ENCODE peak calls at places on chromosomes 4 and X, in six cellular contexts. One of them, this sample, is unnamed.

GRCh38 chr4:26985836-26986235 is 125.2 kb downstream of the STIM2 start:
- DNase-seq in A673: no peak
- DNase-seq in stomach: no peak
- DNase-seq in IMR-90: no peak
- DNase-seq in transverse colon: no peak
- DNase-seq in Panc1: no peak
- DNase-seq in this sample: no peak

GRCh38 chrX:17559728-17560379 is 177.4 kb upstream of the SCML1 start:
- DNase-seq in A673: peak; percentile 7
- DNase-seq in stomach: peak; percentile 47
- DNase-seq in IMR-90: peak; percentile 92
- DNase-seq in transverse colon: no peak
- DNase-seq in Panc1: no peak
- DNase-seq in this sample: no peak

GRCh38 chrX:131068945-131069719 is 11.0 kb downstream of the ARHGAP36 start:
- DNase-seq in A673: peak; percentile 51
- DNase-seq in stomach: no peak
- DNase-seq in IMR-90: no peak
- DNase-seq in transverse colon: no peak
- DNase-seq in Panc1: no peak
- DNase-seq in this sample: peak; percentile 86

GRCh38 chr4:140718240-140718639 is 37.9 kb downstream of the TBC1D9 start:
- DNase-seq in A673: peak; percentile 32
- DNase-seq in stomach: no peak
- DNase-seq in IMR-90: peak; percentile 59
- DNase-seq in transverse colon: no peak
- DNase-seq in Panc1: no peak
- DNase-seq in this sample: no peak

GRCh38 chr4:165331316-165331715 is 3.8 kb downstream of the MSMO1 start:
- DNase-seq in A673: peak; percentile 12
- DNase-seq in stomach: no peak
- DNase-seq in IMR-90: no peak
- DNase-seq in transverse colon: no peak
- DNase-seq in Panc1: no peak
- DNase-seq in this sample: no peak

GRCh38 chr4:86019906-86020305 is 339.9 kb downstream of the MAPK10 start:
- DNase-seq in A673: no peak
- DNase-seq in stomach: no peak
- DNase-seq in IMR-90: no peak
- DNase-seq in transverse colon: no peak
- DNase-seq in Panc1: no peak
- DNase-seq in this sample: no peak

GRCh38 chr4:26826721-26827120 is 33.9 kb upstream of the STIM2 start:
- DNase-seq in A673: peak; percentile 93
- DNase-seq in stomach: peak; percentile 55
- DNase-seq in IMR-90: peak; percentile 59
- DNase-seq in transverse colon: peak; percentile 44
- DNase-seq in Panc1: no peak
- DNase-seq in this sample: no peak

GRCh38 chrX:66731398-66731797 is 92.5 kb upstream of the EDA2R start:
- DNase-seq in A673: peak; percentile 35
- DNase-seq in stomach: no peak
- DNase-seq in IMR-90: peak; percentile 33
- DNase-seq in transverse colon: no peak
- DNase-seq in Panc1: no peak
- DNase-seq in this sample: no peak

GRCh38 chr4:153486281-153487151 is 20.4 kb downstream of the TMEM131L start:
- DNase-seq in A673: peak; percentile 29
- DNase-seq in stomach: peak; percentile 38
- DNase-seq in IMR-90: peak; percentile 91
- DNase-seq in transverse colon: no peak
- DNase-seq in Panc1: peak; percentile 53
- DNase-seq in this sample: no peak

GRCh38 chr4:73181231-73181630 is 77.4 kb downstream of the ANKRD17 start:
- DNase-seq in A673: no peak
- DNase-seq in stomach: no peak
- DNase-seq in IMR-90: no peak
- DNase-seq in transverse colon: no peak
- DNase-seq in Panc1: no peak
- DNase-seq in this sample: no peak

GRCh38 chr4:86831262-86832090 is 17.7 kb downstream of the SLC10A6 start:
- DNase-seq in A673: no peak
- DNase-seq in stomach: no peak
- DNase-seq in IMR-90: peak; percentile 96
- DNase-seq in transverse colon: peak; percentile 9
- DNase-seq in Panc1: peak; percentile 10
- DNase-seq in this sample: no peak

GRCh38 chr4:164204434-164204833 is 549.5 kb upstream of the SMIM31 start:
- DNase-seq in A673: peak; percentile 68
- DNase-seq in stomach: no peak
- DNase-seq in IMR-90: peak; percentile 12
- DNase-seq in transverse colon: no peak
- DNase-seq in Panc1: peak; percentile 12
- DNase-seq in this sample: no peak

GRCh38 chrX:153456704-153457103 is 10.8 kb upstream of the TREX2 start:
- DNase-seq in A673: no peak
- DNase-seq in stomach: no peak
- DNase-seq in IMR-90: no peak
- DNase-seq in transverse colon: no peak
- DNase-seq in Panc1: no peak
- DNase-seq in this sample: no peak

GRCh38 chr4:111359602-111360001 is 736.7 kb upstream of the PITX2 start:
- DNase-seq in A673: no peak
- DNase-seq in stomach: no peak
- DNase-seq in IMR-90: no peak
- DNase-seq in transverse colon: no peak
- DNase-seq in Panc1: no peak
- DNase-seq in this sample: no peak

GRCh38 chr4:31237242-31237641 is 517.1 kb downstream of the PCDH7 start:
- DNase-seq in A673: no peak
- DNase-seq in stomach: no peak
- DNase-seq in IMR-90: no peak
- DNase-seq in transverse colon: no peak
- DNase-seq in Panc1: no peak
- DNase-seq in this sample: no peak

GRCh38 chr4:128440923-128441322 is 153.3 kb upstream of the PGRMC2 start:
- DNase-seq in A673: no peak
- DNase-seq in stomach: no peak
- DNase-seq in IMR-90: no peak
- DNase-seq in transverse colon: no peak
- DNase-seq in Panc1: no peak
- DNase-seq in this sample: no peak

GRCh38 chrX:153494541-153495361 is at the start of gene BGN:
- DNase-seq in A673: peak; percentile 62
- DNase-seq in stomach: no peak
- DNase-seq in IMR-90: peak; percentile 44
- DNase-seq in transverse colon: no peak
- DNase-seq in Panc1: no peak
- DNase-seq in this sample: peak; percentile 80

GRCh38 chr4:6221851-6222760 is 21.8 kb upstream of the JAKMIP1 start:
- DNase-seq in A673: peak; percentile 25
- DNase-seq in stomach: peak; percentile 50
- DNase-seq in IMR-90: no peak
- DNase-seq in transverse colon: peak; percentile 16
- DNase-seq in Panc1: no peak
- DNase-seq in this sample: peak; percentile 87

GRCh38 chr4:54231419-54232150 is 2.5 kb downstream of the PDGFRA start:
- DNase-seq in A673: no peak
- DNase-seq in stomach: no peak
- DNase-seq in IMR-90: peak; percentile 66
- DNase-seq in transverse colon: no peak
- DNase-seq in Panc1: no peak
- DNase-seq in this sample: no peak

GRCh38 chrX:19649227-19650009 is 134.1 kb upstream of the MAP3K15 start:
- DNase-seq in A673: no peak
- DNase-seq in stomach: no peak
- DNase-seq in IMR-90: peak; percentile 50
- DNase-seq in transverse colon: no peak
- DNase-seq in Panc1: no peak
- DNase-seq in this sample: no peak

GRCh38 chrX:103554687-103555417 is 30.5 kb upstream of the TCEAL4 start:
- DNase-seq in A673: no peak
- DNase-seq in stomach: peak; percentile 56
- DNase-seq in IMR-90: peak; percentile 24
- DNase-seq in transverse colon: peak; percentile 24
- DNase-seq in Panc1: no peak
- DNase-seq in this sample: peak; percentile 62

GRCh38 chr4:43864616-43865146 is 583.9 kb downstream of the KCTD8 start:
- DNase-seq in A673: no peak
- DNase-seq in stomach: no peak
- DNase-seq in IMR-90: no peak
- DNase-seq in transverse colon: no peak
- DNase-seq in Panc1: no peak
- DNase-seq in this sample: no peak

GRCh38 chr4:6960628-6961027 is 51.0 kb downstream of the TBC1D14 start:
- DNase-seq in A673: no peak
- DNase-seq in stomach: no peak
- DNase-seq in IMR-90: no peak
- DNase-seq in transverse colon: no peak
- DNase-seq in Panc1: no peak
- DNase-seq in this sample: no peak

GRCh38 chrX:53458082-53458481 is 23.9 kb upstream of the HSD17B10 start:
- DNase-seq in A673: peak; percentile 27
- DNase-seq in stomach: no peak
- DNase-seq in IMR-90: peak; percentile 32
- DNase-seq in transverse colon: no peak
- DNase-seq in Panc1: no peak
- DNase-seq in this sample: no peak

DNA sequence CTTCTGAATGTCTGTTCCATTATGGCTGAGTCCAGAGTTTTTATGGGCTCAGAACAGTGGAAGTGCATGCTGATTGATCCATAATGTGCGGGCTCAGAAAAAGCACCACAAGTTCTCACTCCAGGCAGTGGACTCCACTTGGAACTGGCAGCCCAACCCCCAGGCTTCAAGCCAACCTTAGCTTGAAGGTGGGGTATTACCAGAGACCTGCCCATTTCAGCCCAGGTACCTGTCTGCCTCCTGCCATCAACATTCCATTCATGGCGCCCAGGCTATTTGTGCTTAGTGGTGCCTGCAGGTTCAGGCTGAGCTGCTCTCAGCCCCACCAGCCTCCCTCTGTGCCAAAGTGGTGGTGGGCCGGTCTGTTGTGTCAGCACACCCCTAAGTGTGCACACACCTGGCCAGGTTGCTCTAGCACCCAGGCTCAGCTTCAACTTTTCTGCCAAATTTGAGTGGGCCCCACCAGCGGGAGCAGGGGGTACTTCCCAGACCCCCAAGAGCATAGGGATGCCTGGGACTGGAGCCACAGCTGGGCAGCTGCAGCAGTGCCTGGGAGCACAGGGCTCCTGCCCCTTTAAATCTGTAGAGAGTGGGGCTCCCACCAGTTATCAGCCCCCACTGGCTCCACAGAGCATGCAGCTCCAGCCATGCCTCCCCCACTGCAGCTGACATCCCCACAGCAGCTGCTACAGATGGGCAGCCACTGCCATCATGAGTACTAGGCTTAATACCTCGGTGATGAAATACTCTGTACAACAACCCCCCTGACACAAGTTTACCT is 1025.3 kb downstream of the PCDH19 start:
- DNase-seq in A673: no peak
- DNase-seq in stomach: no peak
- DNase-seq in IMR-90: no peak
- DNase-seq in transverse colon: no peak
- DNase-seq in Panc1: no peak
- DNase-seq in this sample: no peak
- TF ChIP-seq CTCF in A673: no peak
- TF ChIP-seq CTCF in stomach: no peak
- TF ChIP-seq CTCF in IMR-90: no peak
- TF ChIP-seq CTCF in transverse colon: no peak
- TF ChIP-seq CTCF in Panc1: no peak
- TF ChIP-seq CTCF in this sample: no peak

DNA sequence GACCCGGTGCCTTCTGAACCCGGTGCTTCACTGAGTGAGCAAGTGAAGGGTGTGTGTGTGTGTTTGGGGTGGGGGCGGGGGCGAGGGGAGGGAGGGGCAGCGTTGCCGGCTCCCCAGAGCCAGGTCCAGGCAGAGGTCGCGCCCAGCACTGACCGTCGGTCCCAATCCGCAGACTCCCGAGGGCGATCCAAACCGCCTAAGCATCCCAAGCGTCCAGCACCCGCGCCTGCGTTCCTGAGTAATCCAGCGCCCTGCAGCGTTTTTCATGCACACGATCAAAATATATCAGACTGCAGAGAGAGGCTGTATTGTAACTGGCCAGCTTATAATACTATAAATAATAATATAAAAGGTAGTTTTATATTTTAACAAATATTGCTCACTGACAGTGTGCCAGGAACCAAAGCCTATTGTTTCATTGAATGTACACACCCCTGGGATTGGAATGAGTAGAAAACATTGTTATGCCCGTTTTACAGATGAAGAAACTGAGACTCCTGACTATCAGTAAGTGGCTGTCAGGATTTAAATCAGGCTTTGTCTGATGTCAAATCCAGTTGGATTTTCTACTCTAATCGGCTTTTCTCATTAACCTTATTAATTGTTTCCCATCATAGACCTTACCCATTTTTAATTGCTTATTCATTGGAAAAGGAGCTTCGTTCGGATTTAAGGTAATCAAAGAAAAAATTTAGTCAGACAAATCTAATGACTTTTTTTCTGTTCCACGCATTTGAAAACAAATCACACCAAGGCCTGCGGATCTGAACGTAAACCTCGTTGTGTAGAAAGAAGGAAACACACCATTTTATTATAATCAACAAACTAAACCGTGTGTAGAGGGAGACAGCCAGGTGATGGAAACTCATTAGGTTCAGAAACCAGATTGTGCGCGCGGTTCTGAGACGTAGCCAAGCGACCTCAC is 4.0 kb upstream of the NKX3-2 start:
- DNase-seq in A673: peak; percentile 57
- DNase-seq in stomach: no peak
- DNase-seq in IMR-90: no peak
- DNase-seq in transverse colon: no peak
- DNase-seq in Panc1: no peak
- DNase-seq in this sample: no peak
- H3K4me1 ChIP-seq in A673: peaks cover 5% of the 10 kb centered on the region
- H3K4me1 ChIP-seq in stomach: peaks cover 51% of the 10 kb centered on the region
- H3K4me1 ChIP-seq in IMR-90: no peaks in the 10 kb centered on the region
- H3K4me1 ChIP-seq in transverse colon: peaks cover 50% of the 10 kb centered on the region
- H3K4me1 ChIP-seq in Panc1: no peaks in the 10 kb centered on the region
- H3K4me1 ChIP-seq in this sample: no peaks in the 10 kb centered on the region

DNA sequence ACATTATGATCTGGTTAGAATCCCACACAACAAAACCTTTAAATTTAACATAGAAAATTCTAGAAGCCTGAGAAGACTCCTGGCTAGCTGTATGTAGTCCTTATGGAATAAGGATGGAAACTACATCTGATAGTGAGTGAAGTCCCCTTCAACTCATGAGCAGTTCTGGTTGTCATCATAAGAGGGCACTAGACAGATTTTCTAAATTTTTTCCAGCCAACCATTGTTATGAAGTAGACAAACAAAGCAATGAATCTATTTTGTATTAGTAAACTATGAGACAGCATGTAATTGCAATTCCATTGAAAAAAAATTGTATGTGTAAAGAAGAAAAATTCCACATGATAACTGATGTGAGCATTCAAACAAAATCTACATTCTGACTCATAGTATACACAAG is 35.2 kb downstream of the PWWP3B start:
- DNase-seq in A673: no peak
- DNase-seq in stomach: no peak
- DNase-seq in IMR-90: no peak
- DNase-seq in transverse colon: no peak
- DNase-seq in Panc1: no peak
- DNase-seq in this sample: no peak
- TF ChIP-seq CTCF in A673: no peak
- TF ChIP-seq CTCF in stomach: no peak
- TF ChIP-seq CTCF in IMR-90: no peak
- TF ChIP-seq CTCF in transverse colon: no peak
- TF ChIP-seq CTCF in Panc1: no peak
- TF ChIP-seq CTCF in this sample: no peak

GRCh38 chr4:1298461-1298860 is 8.8 kb downstream of the MAEA start:
- DNase-seq in A673: no peak
- DNase-seq in stomach: no peak
- DNase-seq in IMR-90: no peak
- DNase-seq in transverse colon: no peak
- DNase-seq in Panc1: no peak
- DNase-seq in this sample: no peak
- H3K4me1 ChIP-seq in A673: peaks cover 13% of the 10 kb centered on the region
- H3K4me1 ChIP-seq in stomach: peaks cover 79% of the 10 kb centered on the region
- H3K4me1 ChIP-seq in IMR-90: peaks cover 2% of the 10 kb centered on the region
- H3K4me1 ChIP-seq in transverse colon: peaks cover 16% of the 10 kb centered on the region
- H3K4me1 ChIP-seq in Panc1: peaks cover 15% of the 10 kb centered on the region
- H3K4me1 ChIP-seq in this sample: no peaks in the 10 kb centered on the region

This sample was measured in BE2C.